ENCODE peak calls at places on chromosome 13, in seven cellular contexts. N is OCI-M1; F is GM23248; Z is stimulated activated CD8-positive, alpha-beta memory T cell treated with anti-CD3 and anti-CD28 coated beads, Interleukin-15, amount 100 ng/mL, for 4 hours; O is heart right ventricle; P is activated CD8-positive, alpha-beta memory T cell treated with anti-CD3 and anti-CD28 coated beads for 24 hours; Y is omental fat pad. G is an unnamed sample.

GRCh38 chr13:20441879-20442278 is 83.8 kb downstream of the CRYL1 start:
- DNase-seq in N (peak; percentile 49), F (peak; percentile 71), Z (no peak), O (no peak), P (no peak), Y (no peak), G (no peak)

GRCh38 chr13:27442071-27442647 is 8.2 kb downstream of the MTIF3 start:
- DNase-seq in N (no peak), F (no peak), Z (no peak), O (no peak), P (peak; percentile 56), Y (no peak), G (no peak)

GRCh38 chr13:29897102-29897501 is 46.7 kb upstream of the UBL3 start:
- DNase-seq in N (no peak), F (no peak), Z (no peak), O (no peak), P (no peak), Y (no peak), G (no peak)

GRCh38 chr13:106507560-106508274 is 27.7 kb downstream of the EFNB2 start:
- DNase-seq in N (peak; percentile 74), F (peak; percentile 79), Z (no peak), O (no peak), P (no peak), Y (no peak), G (no peak)

GRCh38 chr13:107824636-107825035 is 390.7 kb downstream of the LIG4 start:
- DNase-seq in N (no peak), F (no peak), Z (no peak), O (no peak), P (no peak), Y (no peak), G (no peak)

GRCh38 chr13:80654638-80655249 is 313.8 kb upstream of the SPRY2 start:
- DNase-seq in N (no peak), F (no peak), Z (no peak), O (peak; percentile 20), P (no peak), Y (no peak), G (no peak)

GRCh38 chr13:67341406-67341805 is 111.3 kb upstream of the PCDH9 start:
- DNase-seq in N (peak; percentile 45), F (no peak), Z (no peak), O (no peak), P (no peak), Y (no peak), G (no peak)

GRCh38 chr13:79659161-79659560 is 178.2 kb downstream of the NDFIP2 start:
- DNase-seq in N (no peak), F (no peak), Z (no peak), O (peak; percentile 43), P (no peak), Y (no peak), G (no peak)

GRCh38 chr13:41001695-41002094 is 17.4 kb downstream of the ELF1 start:
- DNase-seq in N (no peak), F (no peak), Z (no peak), O (no peak), P (no peak), Y (no peak), G (no peak)

GRCh38 chr13:83880275-83881027 is 1.8 kb downstream of the SLITRK1 start:
- DNase-seq in N (no peak), F (no peak), Z (no peak), O (no peak), P (no peak), Y (no peak), G (no peak)

GRCh38 chr13:113746671-113747070 is 12.4 kb upstream of the TMEM255B start:
- DNase-seq in N (no peak), F (no peak), Z (no peak), O (no peak), P (no peak), Y (no peak), G (no peak)

GRCh38 chr13:76512676-76513277 is 373.4 kb downstream of the KCTD12 start:
- DNase-seq in N (peak; percentile 53), F (peak; percentile 68), Z (no peak), O (no peak), P (no peak), Y (no peak), G (no peak)

GRCh38 chr13:40233731-40234195 is 432.7 kb downstream of the FOXO1 start:
- DNase-seq in N (no peak), F (no peak), Z (no peak), O (peak; percentile 49), P (no peak), Y (no peak), G (no peak)

GRCh38 chr13:99042851-99043250 is 65.0 kb upstream of the DOCK9 start:
- DNase-seq in N (no peak), F (no peak), Z (no peak), O (no peak), P (no peak), Y (no peak), G (no peak)

GRCh38 chr13:36288794-36289391 is 8.7 kb downstream of the CCDC169 start:
- DNase-seq in N (peak; percentile 49), F (no peak), Z (no peak), O (no peak), P (no peak), Y (no peak), G (no peak)

GRCh38 chr13:70390968-70391367 is 282.7 kb upstream of the KLHL1 start:
- DNase-seq in N (no peak), F (no peak), Z (no peak), O (no peak), P (no peak), Y (no peak), G (no peak)

GRCh38 chr13:93146584-93147292 is 79.9 kb upstream of the GPC6 start:
- DNase-seq in N (peak; percentile 58), F (peak; percentile 47), Z (no peak), O (no peak), P (no peak), Y (no peak), G (no peak)

GRCh38 chr13:60397693-60398437 is 845 bp downstream of the TDRD3 start:
- DNase-seq in N (peak; percentile 72), F (peak; percentile 84), Z (no peak), O (peak; percentile 74), P (no peak), Y (peak; percentile 25), G (no peak)

GRCh38 chr13:31050486-31051400 is 111.0 kb downstream of the HSPH1 start:
- DNase-seq in N (peak; percentile 1), F (peak; percentile 51), Z (no peak), O (no peak), P (peak; percentile 49), Y (no peak), G (no peak)

GRCh38 chr13:72820156-72820897 is 38.4 kb downstream of the PIBF1 start:
- DNase-seq in N (no peak), F (peak; percentile 83), Z (no peak), O (no peak), P (no peak), Y (no peak), G (no peak)

GRCh38 chr13:50945669-50946068 is 36.1 kb downstream of the RNASEH2B start:
- DNase-seq in N (no peak), F (no peak), Z (no peak), O (no peak), P (no peak), Y (no peak), G (no peak)

GRCh38 chr13:97367427-97367826 is 66.5 kb upstream of the RAP2A start:
- DNase-seq in N (no peak), F (peak; percentile 86), Z (no peak), O (no peak), P (no peak), Y (no peak), G (no peak)

GRCh38 chr13:45398862-45399261 is 19.3 kb downstream of the SLC25A30 start:
- DNase-seq in N (no peak), F (no peak), Z (no peak), O (no peak), P (peak; percentile 50), Y (no peak), G (no peak)

GRCh38 chr13:40974460-40975407 is 44.4 kb downstream of the ELF1 start:
- DNase-seq in N (peak; percentile 94), F (peak; percentile 51), Z (no peak), O (no peak), P (no peak), Y (no peak), G (no peak)

GRCh38 chr13:110070511-110071120 is 236.3 kb downstream of the COL4A1 start:
- DNase-seq in N (no peak), F (peak; percentile 82), Z (no peak), O (no peak), P (no peak), Y (no peak), G (no peak)

GRCh38 chr13:51044023-51044665 is 66.9 kb downstream of the C13orf42 start:
- DNase-seq in N (no peak), F (no peak), Z (no peak), O (no peak), P (no peak), Y (no peak), G (no peak)

GRCh38 chr13:42225051-42225450 is 46.9 kb upstream of the AKAP11 start:
- DNase-seq in N (peak; percentile 41), F (no peak), Z (no peak), O (no peak), P (no peak), Y (no peak), G (no peak)

GRCh38 chr13:23922005-23922932 is 25.0 kb upstream of the C1QTNF9B start:
- DNase-seq in N (no peak), F (peak; percentile 21), Z (no peak), O (no peak), P (no peak), Y (no peak), G (no peak)

GRCh38 chr13:74136089-74136658 is 2.0 kb upstream of the KLF12 start:
- DNase-seq in N (peak; percentile 49), F (peak; percentile 75), Z (no peak), O (peak; percentile 41), P (peak; percentile 76), Y (no peak), G (peak; percentile 68)

GRCh38 chr13:38542601-38543000 is 144.3 kb upstream of the FREM2 start:
- DNase-seq in N (no peak), F (peak; percentile 52), Z (no peak), O (no peak), P (no peak), Y (no peak), G (no peak)

GRCh38 chr13:84439108-84439507 is 556.8 kb upstream of the SLITRK1 start:
- DNase-seq in N (no peak), F (peak; percentile 46), Z (no peak), O (no peak), P (no peak), Y (no peak), G (no peak)

GRCh38 chr13:113407103-113407530 is 43.2 kb upstream of the GRTP1 start:
- DNase-seq in N (no peak), F (no peak), Z (no peak), O (no peak), P (no peak), Y (no peak), G (peak; percentile 49)

GRCh38 chr13:110696776-110697175 is 9.1 kb downstream of the CARS2 start:
- DNase-seq in N (no peak), F (no peak), Z (no peak), O (no peak), P (peak; percentile 43), Y (no peak), G (no peak)

GRCh38 chr13:30654430-30654829 is 36.7 kb downstream of the USPL1 start:
- DNase-seq in N (peak; percentile 35), F (no peak), Z (no peak), O (no peak), P (no peak), Y (no peak), G (no peak)